ENCODE peak calls at places on chromosomes 12 and 14, in six cellular contexts. X, I, W, S, T and Y are unnamed samples.

GRCh38 chr12:64221656-64222010 is 463 bp downstream of the KICS2 start:
- DNase-seq in T (peak), W (peak), I (peak), S (peak), X (peak), Y (peak)

GRCh38 chr12:84361651-84362551 is 550.7 kb downstream of the SLC6A15 start:
- DNase-seq in W (no peak), X (no peak), T (peak), S (no peak), I (no peak), Y (no peak)

GRCh38 chr12:96979532-96979931 is 72.5 kb downstream of the NEDD1 start:
- DNase-seq in I (no peak), X (no peak), T (no peak), S (no peak), W (no peak), Y (no peak)

GRCh38 chr12:108779998-108780688 is 48.8 kb upstream of the CORO1C start:
- DNase-seq in W (no peak), T (no peak), S (no peak), I (no peak), X (no peak), Y (no peak)

GRCh38 chr12:130163461-130164215 is 1.4 kb downstream of the FZD10 start:
- DNase-seq in I (no peak), S (no peak), W (no peak), X (no peak), T (no peak), Y (peak)

GRCh38 chr12:3810540-3810939 is 57.6 kb upstream of the CRACR2A start:
- DNase-seq in S (no peak), W (no peak), I (no peak), T (no peak), X (no peak), Y (no peak)

GRCh38 chr12:128657378-128657777 is 166.4 kb downstream of the SLC15A4 start:
- DNase-seq in X (no peak), I (no peak), S (no peak), T (no peak), W (no peak), Y (no peak)

GRCh38 chr12:40325349-40325960 is 100.7 kb downstream of the LRRK2 start:
- DNase-seq in X (no peak), T (no peak), I (peak), W (peak), S (no peak), Y (no peak)

GRCh38 chr12:130649101-130649571 is 67.0 kb downstream of the RIMBP2 start:
- DNase-seq in I (no peak), X (no peak), T (no peak), W (no peak), S (no peak), Y (no peak)

GRCh38 chr12:42332301-42332894 is 6.4 kb downstream of the PPHLN1 start:
- DNase-seq in T (no peak), S (no peak), I (no peak), W (peak), X (no peak), Y (no peak)

GRCh38 chr14:33030406-33030805 is 91.7 kb downstream of the NPAS3 start:
- DNase-seq in S (no peak), W (no peak), X (no peak), T (no peak), I (no peak), Y (no peak)

GRCh38 chr14:33026850-33027420 is 88.3 kb downstream of the NPAS3 start:
- DNase-seq in X (peak), S (no peak), W (peak), T (no peak), I (no peak), Y (no peak)
- TF ChIP-seq CTCF in X (no peak), S (no peak), W (no peak), T (no peak), I (no peak), Y (no peak)

GRCh38 chr12:81610955-81611889 is 147.9 kb downstream of the PPFIA2 start:
- DNase-seq in I (no peak), X (peak), T (no peak), S (no peak), W (peak), Y (no peak)
- TF ChIP-seq CTCF in I (peak), X (peak), T (peak), S (no peak), W (peak), Y (peak)

DNA sequence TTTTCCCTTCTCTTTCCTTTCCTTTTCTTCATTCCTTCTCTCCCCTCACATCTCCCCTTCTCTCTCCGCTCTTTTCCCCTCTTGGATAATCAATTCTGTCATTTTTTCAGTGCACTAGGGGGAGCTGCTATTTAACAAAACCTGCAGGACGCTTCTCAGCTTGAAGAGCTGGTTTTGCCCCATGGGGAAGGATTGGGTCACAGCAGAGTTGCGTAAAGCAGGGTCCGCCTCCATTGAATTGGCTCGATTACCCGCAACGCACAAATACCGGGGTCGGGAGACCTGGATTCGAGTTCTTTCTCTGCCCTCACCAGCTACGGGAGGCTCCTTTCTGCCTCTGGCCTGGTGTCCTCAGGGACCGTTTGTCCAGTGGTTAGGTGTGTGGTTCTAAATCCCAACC is 42.1 kb upstream of the CHGA start:
- DNase-seq in I (no peak), T (no peak), X (no peak), W (peak), S (no peak), Y (no peak)
- TF ChIP-seq CTCF in I (no peak), T (peak), X (peak), W (peak), S (no peak), Y (no peak)

DNA sequence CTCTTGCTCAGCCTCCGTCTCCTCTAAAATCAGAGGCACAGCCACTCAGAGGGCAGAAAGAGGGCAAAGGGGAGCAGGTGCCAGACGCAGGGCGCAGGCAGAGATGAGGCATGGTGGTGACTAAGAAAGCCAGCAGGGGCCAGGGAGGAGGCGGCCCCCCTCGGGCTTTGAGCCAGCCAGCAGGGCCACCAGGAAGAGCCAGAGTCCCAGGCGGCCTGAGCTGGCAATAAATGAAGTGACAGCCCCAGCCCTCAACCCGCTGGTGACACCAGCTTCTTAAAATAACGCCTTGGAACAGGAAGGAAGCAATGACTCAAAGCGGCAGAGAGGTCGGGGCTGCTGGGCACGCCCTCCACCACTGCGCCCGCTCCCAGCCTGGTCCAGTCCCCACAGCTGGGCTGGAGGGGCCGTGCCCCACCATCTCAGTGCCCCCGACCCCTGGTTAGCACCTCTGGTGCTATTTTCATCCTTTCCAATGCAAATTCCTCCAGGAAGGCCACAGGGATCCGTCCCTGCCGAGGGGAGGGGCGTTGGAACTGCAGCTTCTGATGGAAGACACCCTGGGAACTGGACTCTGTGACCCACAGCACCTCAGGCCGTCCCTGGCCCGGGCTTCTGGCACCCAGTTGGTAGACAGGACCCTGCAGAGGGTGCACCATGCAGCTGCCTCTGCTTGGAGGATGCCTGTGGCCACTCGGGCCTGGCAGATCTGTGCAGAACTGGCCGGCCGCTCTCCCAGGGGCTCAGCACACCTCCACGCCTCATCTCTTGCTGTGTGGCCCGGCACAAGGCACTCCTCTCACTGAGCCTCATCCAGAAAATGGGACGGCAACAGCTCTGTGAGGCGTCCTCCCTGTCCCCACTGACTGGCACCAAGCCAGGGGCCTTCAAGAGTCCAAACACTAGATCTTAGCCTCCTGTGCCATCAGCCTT is 113.7 kb downstream of the NCOR2 start:
- DNase-seq in T (no peak), I (peak), X (peak), S (peak), W (peak), Y (peak)
- TF ChIP-seq CTCF in T (no peak), I (no peak), X (peak), S (peak), W (no peak), Y (no peak)

GRCh38 chr14:20989787-20990600 is at the start of gene METTL17:
- DNase-seq in S (peak), T (peak), W (peak), I (peak), X (peak), Y (peak)
- TF ChIP-seq CTCF in S (no peak), T (peak), W (no peak), I (peak), X (peak), Y (peak)

GRCh38 chr14:106877527-106877926 is 1351.1 kb downstream of the TMEM121 start:
- DNase-seq in X (no peak), W (no peak), T (no peak), S (no peak), I (no peak), Y (no peak)

GRCh38 chr14:106874365-106874764 is 1348.0 kb downstream of the TMEM121 start:
- DNase-seq in X (no peak), I (no peak), W (no peak), T (no peak), S (no peak), Y (no peak)

GRCh38 chr14:106876711-106877110 is 1350.3 kb downstream of the TMEM121 start:
- DNase-seq in T (no peak), W (no peak), S (no peak), X (no peak), I (no peak), Y (no peak)

GRCh38 chr14:106872619-106873446 is 1346.5 kb downstream of the TMEM121 start:
- DNase-seq in X (no peak), I (peak), S (no peak), W (peak), T (peak), Y (no peak)

GRCh38 chr14:106875503-106875902 is 1349.1 kb downstream of the TMEM121 start:
- DNase-seq in S (no peak), I (no peak), T (no peak), X (no peak), W (no peak), Y (no peak)
- TF ChIP-seq CTCF in S (peak), I (peak), T (no peak), X (peak), W (peak), Y (no peak)

GRCh38 chr14:102924632-102925588 is 2.4 kb downstream of the AMN start:
- DNase-seq in T (no peak), S (no peak), X (no peak), I (no peak), W (no peak), Y (no peak)
- TF ChIP-seq CTCF in T (no peak), S (no peak), X (no peak), I (no peak), W (peak), Y (no peak)

DNA sequence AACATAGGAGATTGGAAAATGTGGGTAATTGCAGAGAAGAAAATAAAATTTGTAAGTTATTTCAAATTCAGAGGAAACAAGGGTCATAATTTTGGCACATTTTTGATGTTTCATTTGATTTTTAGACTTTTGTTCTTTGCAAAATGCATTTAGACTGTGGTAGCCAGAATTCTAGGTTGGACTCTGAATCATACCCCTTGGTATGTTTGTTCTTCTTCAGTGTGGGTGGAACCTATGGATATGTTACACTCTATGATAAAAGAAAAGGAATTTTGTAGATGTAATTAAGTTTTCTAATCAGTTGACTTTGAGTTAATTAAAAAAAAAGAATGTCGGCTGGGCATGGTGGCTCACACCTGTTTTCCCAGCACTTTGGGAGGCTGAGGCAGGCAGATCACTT is 827.0 kb downstream of the AACS start:
- DNase-seq in X (no peak), T (no peak), W (peak), I (no peak), S (no peak), Y (no peak)
- TF ChIP-seq CTCF in X (no peak), T (no peak), W (no peak), I (no peak), S (no peak), Y (no peak)

DNA sequence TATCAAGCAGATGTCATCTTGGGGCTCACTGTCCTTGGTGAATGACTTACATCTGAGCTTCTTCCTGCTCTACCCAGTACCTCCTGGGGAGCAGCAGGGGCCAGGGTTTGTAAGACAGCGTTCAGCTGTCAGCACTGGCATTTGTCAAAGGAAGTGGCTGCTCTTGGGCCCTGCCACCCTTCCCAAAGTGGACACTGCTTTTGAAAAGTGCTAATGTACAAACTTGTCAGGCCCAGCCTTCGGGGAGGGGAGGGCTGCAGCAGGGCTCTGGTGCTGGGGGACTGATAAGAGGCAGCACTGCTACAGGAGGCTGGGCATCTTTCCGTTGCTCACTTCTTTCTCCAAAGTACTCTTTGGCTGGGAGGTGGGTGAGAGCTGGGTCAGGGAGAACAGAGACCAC is 59.8 kb upstream of the RBM19 start:
- DNase-seq in S (no peak), T (no peak), X (peak), I (no peak), W (no peak), Y (no peak)
- TF ChIP-seq CTCF in S (no peak), T (no peak), X (peak), I (no peak), W (no peak), Y (no peak)

GRCh38 chr14:86153480-86153879 is 623.5 kb downstream of the FLRT2 start:
- DNase-seq in T (no peak), X (no peak), S (no peak), W (no peak), I (no peak), Y (no peak)
- TF ChIP-seq CTCF in T (peak), X (no peak), S (no peak), W (peak), I (no peak), Y (peak)